ENCODE peak calls at places on chromosomes 1 and 21, in eight cellular contexts. S is uterus, N is fibroblast of the aortic adventitia, A is adrenal gland, B is BE2C, U is IMR-90, C is cardiac muscle cell, J is left ventricle myocardium inferior. I is an unnamed sample.

GRCh38 chr1:229197225-229197677 is 73.7 kb upstream of the RAB4A start:
- DNase-seq in J (no peak), S (no peak), C (no peak), B (no peak), U (no peak), N (no peak), A (no peak), I (no peak)

GRCh38 chr1:14067686-14068085 is 367.7 kb downstream of the PRDM2 start:
- DNase-seq in A (no peak), J (no peak), U (no peak), C (no peak), N (no peak), B (no peak), S (no peak), I (no peak)

GRCh38 chr1:192342842-192343241 is 26.1 kb downstream of the RGS21 start:
- DNase-seq in A (no peak), S (no peak), J (no peak), N (no peak), B (no peak), C (no peak), U (no peak), I (no peak)

GRCh38 chr1:228393268-228393699 is 13.4 kb downstream of the TRIM11 start:
- DNase-seq in C (peak; percentile 45), A (peak; percentile 79), N (peak; percentile 88), S (no peak), U (peak; percentile 73), J (peak; percentile 58), B (peak; percentile 49), I (no peak)

GRCh38 chr1:181075727-181076350 is 12.7 kb upstream of the IER5 start:
- DNase-seq in A (no peak), N (no peak), S (no peak), U (no peak), J (no peak), B (no peak), C (no peak), I (no peak)

GRCh38 chr1:76595024-76595423 is 272.3 kb upstream of the ST6GALNAC5 start:
- DNase-seq in N (no peak), C (no peak), A (no peak), J (no peak), S (no peak), U (no peak), B (no peak), I (no peak)

GRCh38 chr1:2103266-2103900 is 53.2 kb downstream of the PRKCZ start:
- DNase-seq in U (no peak), N (no peak), C (no peak), J (peak; percentile 1), A (no peak), B (no peak), S (no peak), I (no peak)

GRCh38 chr1:207495816-207496792 is at the start of gene CR1:
- DNase-seq in A (peak; percentile 33), U (no peak), S (no peak), C (peak; percentile 35), N (no peak), J (peak; percentile 36), B (peak; percentile 6), I (peak; percentile 40)

GRCh38 chr1:25727819-25728286 is 72.1 kb upstream of the SELENON start:
- DNase-seq in J (peak; percentile 82), B (peak; percentile 91), U (peak; percentile 28), C (peak; percentile 95), S (peak; percentile 81), N (peak; percentile 70), A (peak; percentile 84), I (no peak)

GRCh38 chr1:3121401-3122215 is 52.6 kb downstream of the PRDM16 start:
- DNase-seq in U (no peak), S (no peak), J (no peak), C (no peak), A (no peak), N (no peak), B (no peak), I (no peak)

GRCh38 chr1:12458571-12458970 is 159.4 kb downstream of the DHRS3 start:
- DNase-seq in U (no peak), S (no peak), C (no peak), J (no peak), B (no peak), A (peak; percentile 56), N (no peak), I (no peak)

GRCh38 chr1:232383455-232384074 is 246.4 kb downstream of the SIPA1L2 start:
- DNase-seq in S (no peak), N (no peak), A (no peak), C (no peak), U (no peak), B (no peak), J (no peak), I (no peak)

GRCh38 chr1:147243228-147243685 is 773 bp downstream of the CHD1L start:
- DNase-seq in U (peak; percentile 86), J (peak; percentile 27), S (no peak), A (peak; percentile 41), C (peak; percentile 61), B (peak; percentile 45), N (no peak), I (peak; percentile 54)

GRCh38 chr21:20592482-20592881 is 405.7 kb upstream of the NCAM2 start:
- DNase-seq in S (no peak), N (peak; percentile 1), B (no peak), A (no peak), U (no peak), J (no peak), C (no peak), I (no peak)

GRCh38 chr1:197224160-197224559 is 43.9 kb upstream of the CRB1 start:
- DNase-seq in C (no peak), A (no peak), B (no peak), J (no peak), S (no peak), N (peak; percentile 34), U (no peak), I (no peak)

GRCh38 chr1:200053639-200054038 is 26.1 kb downstream of the NR5A2 start:
- DNase-seq in N (no peak), B (no peak), C (no peak), S (no peak), U (peak; percentile 7), J (no peak), A (no peak), I (no peak)

GRCh38 chr1:59892836-59893811 is 33.4 kb downstream of the CYP2J2 start:
- DNase-seq in S (no peak), N (no peak), J (no peak), U (no peak), C (peak; percentile 30), B (no peak), A (no peak), I (peak; percentile 6)

GRCh38 chr1:87511449-87511848 is 182.8 kb downstream of the LMO4 start:
- DNase-seq in S (no peak), U (no peak), B (no peak), N (no peak), A (no peak), C (no peak), J (no peak), I (no peak)

GRCh38 chr1:1435094-1435903 is at the start of gene VWA1:
- DNase-seq in C (peak; percentile 82), A (peak; percentile 64), B (peak; percentile 88), J (peak; percentile 79), S (peak; percentile 73), U (peak; percentile 58), N (peak; percentile 46), I (peak; percentile 71)

GRCh38 chr1:201170533-201171062 is 16.3 kb upstream of the TMEM9 start:
- DNase-seq in B (peak; percentile 96), U (peak; percentile 80), C (peak; percentile 94), S (peak; percentile 96), A (peak; percentile 96), J (peak; percentile 96), N (peak; percentile 87), I (peak; percentile 92)

DNA sequence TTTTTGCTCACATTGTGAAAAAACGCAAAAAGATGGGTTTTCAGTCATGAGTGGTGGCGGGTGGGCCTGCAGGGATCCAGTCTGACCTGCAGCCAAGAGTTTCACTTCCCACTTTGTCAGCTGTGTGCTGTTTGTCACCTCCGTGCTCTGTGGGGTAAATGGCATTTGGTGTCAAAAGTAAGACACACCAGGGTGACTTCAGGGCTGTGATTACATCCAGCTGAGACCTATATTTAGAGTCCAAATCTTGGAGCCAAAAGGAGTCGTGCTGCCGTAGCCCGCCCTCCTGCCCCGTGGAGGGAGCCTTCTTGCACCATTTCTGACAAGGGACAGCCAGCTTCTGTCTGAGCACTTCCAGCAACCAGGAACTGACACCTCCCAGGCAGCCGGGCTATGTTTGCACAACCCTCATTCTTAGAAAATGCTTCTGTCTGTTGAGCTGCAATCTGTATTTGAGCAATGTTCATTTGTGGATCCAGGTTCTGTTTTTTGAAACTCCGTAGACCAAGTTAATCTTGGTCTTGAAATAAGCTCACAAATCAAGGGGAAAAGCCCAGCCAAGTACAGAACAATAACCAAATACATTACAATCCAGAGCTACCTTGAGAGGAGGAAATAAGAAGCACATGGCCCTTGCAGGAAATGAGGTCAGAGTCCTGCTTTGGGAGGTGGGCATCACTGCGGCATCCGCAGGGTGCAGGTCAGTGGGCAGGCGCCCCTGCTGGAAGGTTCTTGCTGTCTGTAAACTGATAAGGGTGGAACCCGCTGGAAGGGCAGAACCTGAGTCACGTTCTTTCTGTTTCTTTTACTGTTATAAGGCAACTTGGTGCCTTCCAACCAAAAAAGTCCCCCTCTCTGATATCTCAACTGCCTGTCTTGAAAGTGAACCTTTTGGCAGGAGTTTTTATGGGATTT is 14.4 kb downstream of the ABCG1 start:
- DNase-seq in B (peak; percentile 62), S (peak; percentile 72), A (peak; percentile 90), J (peak; percentile 84), C (peak; percentile 68), U (peak; percentile 20), N (peak; percentile 66), I (peak; percentile 95)
- TF ChIP-seq CTCF in B (peak; percentile 51), S (peak; percentile 29), A (peak; percentile 57), J (peak; percentile 53), C (peak; percentile 36), U (peak; percentile 1), N (peak; percentile 41), I (peak; percentile 68)

GRCh38 chr1:54516249-54516920 is 31.6 kb upstream of the ACOT11 start:
- DNase-seq in J (no peak), N (peak; percentile 13), C (no peak), S (no peak), A (no peak), B (no peak), U (peak; percentile 8), I (no peak)

GRCh38 chr1:54517536-54517935 is 30.5 kb upstream of the ACOT11 start:
- DNase-seq in S (no peak), C (no peak), A (no peak), N (no peak), B (no peak), U (no peak), J (no peak), I (no peak)

GRCh38 chr1:54518489-54518888 is 29.5 kb upstream of the ACOT11 start:
- DNase-seq in S (no peak), C (no peak), J (no peak), U (no peak), B (no peak), N (no peak), A (no peak), I (no peak)

GRCh38 chr1:54519709-54520108 is 28.3 kb upstream of the ACOT11 start:
- DNase-seq in N (no peak), C (no peak), U (no peak), J (no peak), B (peak; percentile 30), A (peak; percentile 19), S (no peak), I (no peak)
- TF ChIP-seq CTCF in N (no peak), C (no peak), U (no peak), J (peak; percentile 40), B (peak; percentile 23), A (no peak), S (no peak), I (peak; percentile 18)

GRCh38 chr1:16012590-16013219 is 5.1 kb downstream of the HSPB7 start:
- DNase-seq in S (peak; percentile 79), U (peak; percentile 38), B (peak; percentile 63), A (peak; percentile 93), C (peak; percentile 96), N (peak; percentile 70), J (peak; percentile 82), I (peak; percentile 68)
- TF ChIP-seq CTCF in S (no peak), U (no peak), B (no peak), A (no peak), C (no peak), N (no peak), J (no peak), I (no peak)

GRCh38 chr1:168381850-168382249 is 101.2 kb downstream of the TBX19 start:
- DNase-seq in C (no peak), J (no peak), U (no peak), A (no peak), B (no peak), S (no peak), N (no peak), I (no peak)
- TF ChIP-seq CTCF in C (no peak), J (no peak), U (no peak), A (no peak), B (peak; percentile 32), S (no peak), N (no peak), I (no peak)

I was measured in activated CD8-positive, alpha-beta T cell treated with anti-CD3 and anti-CD28 coated beads for 36 hours.